ENCODE peak calls at places on chromosomes 7 and 10, in nine cellular contexts. K is fibroblast of pulmonary artery, Z is HepG2, G is mucosa of descending colon, C is BE2C, M is GM23338, Q is dorsolateral prefrontal cortex, H is prostate gland, S is suprapubic skin. E is an unnamed sample.

GRCh38 chr10:35451103-35452016 is 115.1 kb downstream of the CCNY start:
- DNase-seq in G (no peak), H (no peak), Z (no peak), K (peak), S (no peak), Q (no peak), C (no peak), M (no peak), E (no peak)

GRCh38 chr10:47412869-47413268 is 28.8 kb upstream of the ZNF488 start:
- DNase-seq in K (peak), M (no peak), Z (peak), G (no peak), H (no peak), C (no peak), Q (no peak), S (no peak), E (no peak)

GRCh38 chr7:2101630-2102374 is 130.9 kb downstream of the MAD1L1 start:
- DNase-seq in S (no peak), K (no peak), Z (no peak), M (no peak), C (no peak), H (no peak), Q (peak), G (no peak), E (no peak)

GRCh38 chr10:63264852-63265617 is 131.9 kb downstream of the NRBF2 start:
- DNase-seq in G (no peak), H (peak), Z (peak), C (peak), K (peak), S (no peak), M (peak), Q (no peak), E (no peak)

GRCh38 chr7:27080844-27081423 is 14.9 kb downstream of the HOXA1 start:
- DNase-seq in C (no peak), H (no peak), G (no peak), M (peak), Q (no peak), Z (peak), S (no peak), K (no peak), E (no peak)

GRCh38 chr10:77253037-77253436 is 384.6 kb downstream of the KCNMA1 start:
- DNase-seq in H (no peak), M (no peak), C (no peak), S (no peak), Z (no peak), Q (no peak), G (no peak), K (no peak), E (no peak)

GRCh38 chr7:82441916-82442478 is 1.6 kb downstream of the CACNA2D1 start:
- DNase-seq in M (peak), S (no peak), H (no peak), C (no peak), Z (no peak), G (no peak), K (peak), Q (no peak), E (no peak)

GRCh38 chr7:151376218-151376902 is 33.5 kb downstream of the WDR86 start:
- DNase-seq in S (peak), G (no peak), H (no peak), M (no peak), Q (peak), K (no peak), C (no peak), Z (no peak), E (no peak)

GRCh38 chr10:130137077-130137448 is 872 bp downstream of the GLRX3 start:
- DNase-seq in G (no peak), K (peak), C (no peak), H (no peak), Q (no peak), S (no peak), Z (peak), M (no peak), E (peak)

GRCh38 chr7:1732072-1732471 is 62.0 kb downstream of the ELFN1 start:
- DNase-seq in Z (no peak), K (no peak), C (no peak), S (no peak), Q (no peak), H (no peak), M (no peak), G (no peak), E (no peak)

GRCh38 chr7:35736725-35737124 is 41.8 kb upstream of the HERPUD2 start:
- DNase-seq in H (no peak), G (no peak), K (peak), S (no peak), M (no peak), Z (peak), Q (no peak), C (no peak), E (no peak)

GRCh38 chr10:11448545-11449244 is 162.8 kb downstream of the USP6NL start:
- DNase-seq in C (no peak), Z (no peak), Q (no peak), H (no peak), G (no peak), M (no peak), K (no peak), S (peak), E (no peak)

GRCh38 chr10:11449761-11450160 is 161.7 kb downstream of the USP6NL start:
- DNase-seq in H (no peak), Z (no peak), G (no peak), K (no peak), C (no peak), M (no peak), Q (no peak), S (peak), E (no peak)

GRCh38 chr10:11446895-11447294 is 164.6 kb downstream of the USP6NL start:
- DNase-seq in G (no peak), S (peak), H (no peak), K (no peak), C (no peak), Z (no peak), Q (no peak), M (no peak), E (no peak)

GRCh38 chr10:11447571-11447970 is 163.9 kb downstream of the USP6NL start:
- DNase-seq in Z (no peak), Q (no peak), S (peak), K (no peak), C (no peak), M (no peak), H (no peak), G (no peak), E (no peak)

GRCh38 chr10:11448190-11448544 is 163.3 kb downstream of the USP6NL start:
- DNase-seq in G (no peak), K (no peak), Z (no peak), C (no peak), H (no peak), Q (no peak), M (no peak), S (peak), E (no peak)
- H3K4me3 ChIP-seq in G (no peak), K (no peak), Z (no peak), C (no peak), H (no peak), Q (no peak), M (no peak), S (no peak), E (no peak)

GRCh38 chr7:139095194-139095659 is 14.3 kb downstream of the ZC3HAV1 start:
- DNase-seq in G (peak), M (no peak), Z (no peak), S (no peak), K (no peak), Q (no peak), H (no peak), C (no peak), E (no peak)
- TF ChIP-seq CTCF in G (no peak), M (no peak), Z (no peak), S (no peak), K (no peak), Q (no peak), H (no peak), C (no peak), E (no peak)

DNA sequence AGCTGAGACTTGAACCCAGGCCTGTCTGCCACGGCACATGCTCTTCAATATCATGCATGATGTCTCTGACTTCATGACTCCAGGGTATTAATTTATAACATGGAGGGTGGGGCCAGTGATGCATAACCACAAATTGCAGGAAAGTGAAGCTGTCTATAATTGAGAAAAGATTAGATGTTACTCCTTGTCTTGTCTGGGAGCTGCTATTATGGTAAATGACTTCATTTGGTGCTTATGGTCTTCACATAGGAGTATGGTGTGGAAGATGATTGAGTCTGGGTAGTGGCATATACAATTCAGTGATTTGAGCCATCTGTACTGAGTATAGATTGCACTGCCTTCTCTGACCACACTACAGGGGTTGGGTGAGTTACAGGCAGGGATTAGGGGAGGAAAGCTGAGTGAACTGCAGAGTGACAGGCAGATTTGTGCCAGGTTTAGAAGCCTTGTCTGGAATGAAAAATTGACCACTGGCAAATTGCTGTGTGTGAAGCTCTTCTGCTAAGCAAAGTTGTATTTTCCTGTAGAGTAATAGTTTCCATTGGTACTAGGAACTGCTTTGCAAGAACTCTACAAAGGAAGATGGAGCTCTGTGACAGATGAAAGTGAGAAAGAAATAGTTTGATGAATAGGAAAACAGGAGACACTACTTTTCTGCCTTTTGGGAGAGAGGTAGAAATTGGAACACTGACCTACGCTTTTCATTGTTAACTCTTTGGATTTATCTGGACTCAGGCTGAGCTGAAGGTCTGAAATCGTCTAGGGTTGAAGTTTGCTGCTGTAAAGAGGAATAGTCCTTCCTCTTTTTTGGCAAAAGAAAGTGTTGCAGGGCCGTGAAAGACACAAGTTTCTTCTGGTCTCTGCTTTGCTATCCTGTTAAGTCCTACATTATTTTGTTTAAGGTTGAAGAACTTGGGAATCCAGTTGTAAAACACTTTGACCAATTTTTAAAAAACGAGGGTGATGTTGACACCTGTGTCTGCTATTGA is 2.7 kb downstream of the SND1 start:
- DNase-seq in Z (no peak), C (no peak), H (no peak), G (no peak), S (no peak), M (no peak), K (no peak), Q (no peak), E (no peak)
- H3K4me3 ChIP-seq in Z (peak), C (no peak), H (no peak), G (no peak), S (no peak), M (peak), K (peak), Q (no peak), E (no peak)

DNA sequence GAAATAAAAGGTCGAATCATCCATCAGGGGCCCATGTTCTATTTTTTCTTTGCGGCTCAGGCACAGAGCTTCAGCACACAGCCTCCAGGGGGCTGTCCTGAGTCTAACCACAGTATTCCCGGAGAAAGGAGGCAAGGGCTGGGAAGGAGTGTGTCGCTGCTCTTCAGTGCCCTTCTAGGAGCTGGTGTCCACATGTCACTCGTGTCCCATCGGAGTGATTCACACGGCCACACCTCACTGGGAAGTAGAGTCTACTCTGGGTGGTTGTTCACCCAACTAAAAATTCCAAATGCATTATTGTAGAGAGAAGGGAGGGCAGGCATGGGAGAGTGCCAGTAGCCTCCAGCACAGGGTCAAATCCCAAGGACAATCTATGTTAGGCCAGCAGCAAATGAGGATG is 114.8 kb upstream of the LANCL2 start:
- DNase-seq in K (peak), Q (no peak), C (peak), H (no peak), Z (peak), G (peak), M (peak), S (peak), E (no peak)
- TF ChIP-seq CTCF in K (peak), Q (no peak), C (peak), H (no peak), Z (peak), G (peak), M (peak), S (no peak), E (peak)

GRCh38 chr10:70115948-70116682 is 16.5 kb downstream of the AIFM2 start:
- DNase-seq in Q (no peak), Z (peak), S (no peak), K (peak), C (peak), G (peak), H (peak), M (peak), E (no peak)

GRCh38 chr10:70117646-70118045 is 15.0 kb downstream of the AIFM2 start:
- DNase-seq in H (no peak), C (no peak), K (no peak), S (no peak), Q (no peak), G (no peak), Z (no peak), M (no peak), E (no peak)

GRCh38 chr10:70119623-70120022 is 13.0 kb downstream of the AIFM2 start:
- DNase-seq in K (no peak), S (no peak), C (no peak), G (no peak), Q (no peak), H (no peak), Z (no peak), M (no peak), E (peak)

GRCh38 chr10:70119197-70119596 is 13.4 kb downstream of the AIFM2 start:
- DNase-seq in S (no peak), Z (no peak), M (no peak), H (no peak), Q (no peak), G (no peak), K (no peak), C (no peak), E (no peak)

DNA sequence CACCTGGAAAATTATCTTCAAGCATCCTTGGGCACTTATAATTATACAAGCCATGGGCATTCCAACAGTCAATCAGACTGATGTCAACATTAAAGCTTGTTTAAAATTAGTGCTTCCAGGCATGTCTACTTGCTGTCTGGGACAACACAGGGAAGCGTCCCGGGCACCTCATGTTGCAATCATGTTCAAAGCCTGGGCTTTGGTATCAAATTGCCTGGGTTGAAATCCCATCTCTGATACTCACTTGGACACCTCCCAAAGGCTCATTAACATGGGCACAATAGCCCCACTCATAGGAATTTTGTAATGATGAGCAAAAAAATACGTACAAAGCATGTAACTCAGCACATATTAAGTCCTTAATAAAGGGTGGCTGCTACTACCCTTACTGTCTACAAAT is 14.4 kb downstream of the AIFM2 start:
- DNase-seq in H (no peak), K (no peak), S (no peak), Z (no peak), G (no peak), M (no peak), C (no peak), Q (no peak), E (no peak)
- H3K4me3 ChIP-seq in H (no peak), K (no peak), S (no peak), Z (no peak), G (no peak), M (no peak), C (no peak), Q (no peak), E (no peak)

E was measured in LNCaP clone FGC.